ENCODE peak calls at places on chromosomes 7 and 10, in five cellular contexts. O, G, C, F and Q are unnamed samples.

GRCh38 chr7:19621740-19622139 is 87.1 kb downstream of the POLR1F start:
- DNase-seq in O (no peak), C (no peak), F (peak), G (no peak), Q (no peak)

GRCh38 chr10:126073606-126074005 is 177.2 kb downstream of the FANK1 start:
- DNase-seq in F (no peak), O (no peak), G (no peak), C (no peak), Q (no peak)

GRCh38 chr7:20276705-20277472 is 53.8 kb upstream of the ITGB8 start:
- DNase-seq in C (no peak), F (no peak), O (no peak), G (no peak), Q (no peak)

GRCh38 chr10:3159160-3159559 is 13.4 kb downstream of the PITRM1 start:
- DNase-seq in G (no peak), O (no peak), C (no peak), F (no peak), Q (no peak)

GRCh38 chr7:158710651-158711102 is 6.1 kb upstream of the NCAPG2 start:
- DNase-seq in O (no peak), F (peak), C (no peak), G (no peak), Q (no peak)

GRCh38 chr7:130473877-130474276 is 18.0 kb upstream of the MEST start:
- DNase-seq in G (no peak), C (no peak), F (no peak), O (no peak), Q (no peak)

GRCh38 chr10:105969884-105970377 is 1194.6 kb downstream of the SORCS1 start:
- DNase-seq in G (no peak), O (no peak), C (no peak), F (no peak), Q (no peak)

GRCh38 chr7:3187378-3188040 is 113.5 kb upstream of the SDK1 start:
- DNase-seq in G (no peak), F (no peak), C (no peak), O (no peak), Q (no peak)

GRCh38 chr10:78740976-78741375 is 327.8 kb upstream of the ZMIZ1 start:
- DNase-seq in G (no peak), C (no peak), F (no peak), O (no peak), Q (no peak)

GRCh38 chr7:126818393-126819196 is 434.1 kb downstream of the GRM8 start:
- DNase-seq in C (no peak), F (no peak), G (no peak), O (no peak), Q (no peak)

GRCh38 chr7:73703985-73704639 is 15.4 kb downstream of the STX1A start:
- DNase-seq in G (no peak), F (no peak), C (no peak), O (no peak), Q (no peak)

GRCh38 chr7:5631752-5632151 is 149.7 kb downstream of the RNF216 start:
- DNase-seq in C (no peak), F (no peak), O (no peak), G (no peak), Q (no peak)

GRCh38 chr7:142153400-142153799 is 41.9 kb downstream of the MGAM2 start:
- DNase-seq in C (no peak), F (peak), O (no peak), G (peak), Q (no peak)

GRCh38 chr7:24572421-24573007 is 738 bp upstream of the PALS2 start:
- DNase-seq in C (peak), F (peak), O (no peak), G (peak), Q (no peak)

GRCh38 chr7:1059200-1060091 is 15.1 kb downstream of the GPR146 start:
- DNase-seq in F (peak), O (no peak), C (no peak), G (no peak), Q (no peak)

GRCh38 chr7:117908031-117908795 is 35.0 kb upstream of the CTTNBP2 start:
- DNase-seq in O (no peak), F (no peak), C (no peak), G (no peak), Q (no peak)

GRCh38 chr7:28070311-28071055 is 110.1 kb downstream of the JAZF1 start:
- DNase-seq in C (no peak), G (no peak), F (no peak), O (no peak), Q (no peak)

GRCh38 chr10:45551387-45551786 is 121.2 kb downstream of the ZFAND4 start:
- DNase-seq in C (no peak), G (no peak), F (no peak), O (no peak), Q (no peak)

GRCh38 chr7:134691820-134692705 is 45.4 kb downstream of the BPGM start:
- DNase-seq in O (no peak), G (no peak), C (no peak), F (peak), Q (no peak)

GRCh38 chr7:158108646-158109293 is 478.9 kb downstream of the PTPRN2 start:
- DNase-seq in C (no peak), F (no peak), O (no peak), G (no peak), Q (peak)

GRCh38 chr7:45106820-45107219 is 4.7 kb downstream of the TBRG4 start:
- DNase-seq in F (no peak), O (no peak), G (no peak), C (no peak), Q (no peak)

GRCh38 chr7:94656925-94657731 is 1.2 kb upstream of the SGCE start:
- DNase-seq in G (no peak), C (no peak), O (peak), F (peak), Q (no peak)

GRCh38 chr10:119025776-119026175 is 3.7 kb upstream of the NANOS1 start:
- DNase-seq in F (no peak), G (no peak), O (no peak), C (peak), Q (peak)

GRCh38 chr7:106858618-106859532 is 6.2 kb upstream of the PIK3CG start:
- DNase-seq in O (no peak), C (peak), G (peak), F (no peak), Q (peak)

GRCh38 chr10:79196470-79197461 is 128.0 kb downstream of the ZMIZ1 start:
- DNase-seq in O (peak), F (peak), G (peak), C (peak), Q (peak)